ENCODE peak calls at places on chromosomes 12 and 14, in six cellular contexts. E, J, K, S, C and B are unnamed samples. For H3K36me3, the result is how much of the 10 kb centered on the place peaks cover.

GRCh38 chr12:121452356-121453021 is 52.6 kb downstream of the RNF34 start:
- DNase-seq in E (no peak), J (no peak), K (no peak), S (no peak), C (no peak), B (no peak)

GRCh38 chr12:103279444-103279843 is 216.3 kb downstream of the C12orf42 start:
- DNase-seq in E (no peak), J (no peak), K (no peak), S (no peak), C (no peak), B (no peak)

GRCh38 chr14:105889666-105890473 is 363.5 kb downstream of the TMEM121 start:
- DNase-seq in E (no peak), J (no peak), K (no peak), S (peak), C (no peak), B (no peak)

GRCh38 chr14:75794615-75795038 is 133.6 kb downstream of the TTLL5 start:
- DNase-seq in E (no peak), J (no peak), K (no peak), S (no peak), C (no peak), B (no peak)

GRCh38 chr14:33457021-33457420 is 493.9 kb downstream of the EGLN3 start:
- DNase-seq in E (no peak), J (no peak), K (no peak), S (no peak), C (no peak), B (no peak)

GRCh38 chr12:31728289-31728916 is 418 bp downstream of the AMN1 start:
- DNase-seq in E (peak), J (peak), K (no peak), S (no peak), C (peak), B (no peak)

GRCh38 chr14:49636866-49637265 is 1.8 kb upstream of the DNAAF2 start:
- DNase-seq in E (no peak), J (no peak), K (no peak), S (no peak), C (no peak), B (no peak)

GRCh38 chr14:90489306-90489705 is 92.5 kb downstream of the CALM1 start:
- DNase-seq in E (no peak), J (no peak), K (no peak), S (no peak), C (peak), B (no peak)

GRCh38 chr14:90553921-90554336 is 157.1 kb downstream of the CALM1 start:
- DNase-seq in E (no peak), J (no peak), K (no peak), S (no peak), C (no peak), B (no peak)

GRCh38 chr14:20680843-20681347 is 3.5 kb upstream of the RNASE4 start:
- DNase-seq in E (no peak), J (peak), K (peak), S (no peak), C (no peak), B (peak)

DNA sequence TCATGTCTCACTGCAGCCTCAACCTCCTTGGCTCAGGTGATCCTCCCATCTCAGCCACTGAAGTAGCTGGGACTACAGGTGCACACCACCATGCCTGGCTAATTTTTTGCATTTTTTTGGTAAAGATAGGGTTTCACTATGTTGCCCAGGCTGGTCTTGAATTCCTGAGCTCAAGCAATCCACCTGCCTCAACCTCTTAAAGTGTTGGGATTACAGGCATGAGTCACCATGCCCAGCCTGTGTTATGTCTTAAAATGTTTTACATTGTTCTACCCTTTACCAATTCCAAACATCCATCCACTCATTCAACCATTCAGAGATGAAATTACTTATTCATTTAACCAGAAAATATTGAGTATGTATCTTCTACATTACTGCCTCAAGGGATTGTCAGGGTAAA is 111.6 kb upstream of the BTG1 start:
- DNase-seq in E (no peak), J (no peak), K (no peak), S (no peak), C (no peak), B (no peak)
- H3K36me3 ChIP-seq in E (under half), J (under half), K (under half), S (under half), C (under half), B (under half)

GRCh38 chr12:39920222-39920621 is 185.7 kb downstream of the SLC2A13 start:
- DNase-seq in E (no peak), J (no peak), K (no peak), S (no peak), C (no peak), B (no peak)
- H3K4me3 ChIP-seq in E (no peak), J (no peak), K (no peak), S (no peak), C (no peak), B (no peak)

DNA sequence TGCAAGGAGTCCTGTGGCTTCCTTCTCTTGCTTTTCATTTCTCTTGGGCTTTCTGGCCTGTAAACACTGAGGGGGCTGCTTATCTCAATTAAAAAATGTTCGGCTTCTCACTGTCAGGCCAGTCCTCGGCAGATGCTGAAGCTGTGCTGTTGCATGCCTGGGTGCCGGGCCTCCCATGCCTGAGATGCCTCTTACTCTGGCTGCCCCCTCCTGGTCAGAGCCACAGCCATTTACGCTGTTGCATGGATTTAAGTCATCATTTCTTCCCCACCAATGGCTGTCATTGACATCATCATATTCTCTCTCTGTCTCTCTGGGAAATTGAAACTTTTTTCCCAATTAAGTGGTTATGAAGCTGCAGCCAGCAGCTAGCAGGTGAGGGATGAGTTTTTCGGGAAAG is 53.7 kb downstream of the FOXN4 start:
- DNase-seq in E (no peak), J (no peak), K (no peak), S (no peak), C (no peak), B (no peak)
- TF ChIP-seq CTCF in E (no peak), J (no peak), K (no peak), S (no peak), C (peak), B (no peak)

GRCh38 chr14:50744242-50744641 is 76.1 kb upstream of the SAV1 start:
- DNase-seq in E (no peak), J (no peak), K (no peak), S (no peak), C (no peak), B (no peak)
- H3K36me3 ChIP-seq in E (under half), J (half or more), K (under half), S (half or more), C (under half), B (under half)

GRCh38 chr12:9730011-9730410 is 2.9 kb downstream of the CLECL1 start:
- DNase-seq in E (no peak), J (no peak), K (no peak), S (no peak), C (no peak), B (no peak)
- H3K4me3 ChIP-seq in E (no peak), J (no peak), K (no peak), S (no peak), C (no peak), B (no peak)

GRCh38 chr14:99426265-99426664 is 54.4 kb downstream of the SETD3 start:
- DNase-seq in E (no peak), J (no peak), K (no peak), S (no peak), C (no peak), B (no peak)

GRCh38 chr14:99427632-99428315 is 52.9 kb downstream of the SETD3 start:
- DNase-seq in E (peak), J (no peak), K (no peak), S (no peak), C (no peak), B (no peak)

GRCh38 chr14:99432491-99432890 is 48.2 kb downstream of the SETD3 start:
- DNase-seq in E (no peak), J (no peak), K (no peak), S (no peak), C (no peak), B (no peak)

GRCh38 chr14:99426796-99427346 is 53.8 kb downstream of the SETD3 start:
- DNase-seq in E (no peak), J (no peak), K (no peak), S (no peak), C (no peak), B (no peak)

DNA sequence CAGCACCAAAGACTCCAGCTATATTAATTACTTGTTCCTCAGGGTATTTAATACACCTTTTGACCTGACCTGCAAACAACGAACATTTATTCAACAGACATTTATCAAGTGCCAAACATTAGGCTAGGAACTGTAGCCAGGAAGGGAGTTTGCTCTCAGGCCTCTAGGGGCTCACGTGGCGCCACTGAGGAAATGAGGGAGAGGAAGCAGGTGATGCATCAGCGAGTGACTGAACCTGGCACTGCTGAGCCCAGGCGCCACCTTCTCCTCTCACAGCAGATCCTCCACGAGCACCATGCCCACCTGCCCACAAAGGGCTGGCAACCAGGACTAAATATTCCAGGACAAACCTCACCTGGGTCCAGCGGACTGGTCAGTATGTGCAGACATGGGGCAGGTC is 50.2 kb downstream of the SETD3 start:
- DNase-seq in E (peak), J (peak), K (no peak), S (no peak), C (peak), B (no peak)
- TF ChIP-seq CTCF in E (no peak), J (peak), K (peak), S (no peak), C (peak), B (peak)

GRCh38 chr14:64217318-64217717 is 76.9 kb downstream of the ESR2 start:
- DNase-seq in E (no peak), J (no peak), K (no peak), S (no peak), C (no peak), B (no peak)

GRCh38 chr14:64215274-64215673 is 78.9 kb downstream of the ESR2 start:
- DNase-seq in E (no peak), J (no peak), K (no peak), S (no peak), C (no peak), B (no peak)

GRCh38 chr14:64213853-64214570 is 80.2 kb downstream of the ESR2 start:
- DNase-seq in E (peak), J (no peak), K (no peak), S (no peak), C (no peak), B (no peak)

GRCh38 chr14:64217747-64218146 is 76.4 kb downstream of the ESR2 start:
- DNase-seq in E (no peak), J (no peak), K (no peak), S (no peak), C (no peak), B (no peak)

DNA sequence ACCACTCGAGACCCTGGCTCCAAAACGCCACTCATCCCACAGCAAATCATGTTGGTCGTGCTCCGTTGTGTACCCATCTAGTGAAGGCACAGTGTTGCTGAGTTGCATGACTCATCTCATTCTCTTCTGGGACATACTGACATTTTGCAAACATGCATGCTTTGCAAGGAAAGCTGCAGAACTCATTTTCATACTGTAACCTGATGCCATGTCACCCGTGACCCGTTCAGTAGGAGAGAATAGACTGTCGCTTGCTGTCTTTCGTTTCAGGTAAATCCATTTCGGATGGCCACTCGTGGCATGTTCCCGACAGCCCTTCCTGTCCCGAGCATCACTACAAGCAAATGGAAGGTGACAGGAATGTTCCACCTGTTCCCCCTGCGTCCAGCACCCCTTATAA is 78.2 kb downstream of the ESR2 start:
- DNase-seq in E (no peak), J (no peak), K (no peak), S (no peak), C (no peak), B (no peak)
- H3K36me3 ChIP-seq in E (under half), J (half or more), K (under half), S (half or more), C (under half), B (under half)

DNA sequence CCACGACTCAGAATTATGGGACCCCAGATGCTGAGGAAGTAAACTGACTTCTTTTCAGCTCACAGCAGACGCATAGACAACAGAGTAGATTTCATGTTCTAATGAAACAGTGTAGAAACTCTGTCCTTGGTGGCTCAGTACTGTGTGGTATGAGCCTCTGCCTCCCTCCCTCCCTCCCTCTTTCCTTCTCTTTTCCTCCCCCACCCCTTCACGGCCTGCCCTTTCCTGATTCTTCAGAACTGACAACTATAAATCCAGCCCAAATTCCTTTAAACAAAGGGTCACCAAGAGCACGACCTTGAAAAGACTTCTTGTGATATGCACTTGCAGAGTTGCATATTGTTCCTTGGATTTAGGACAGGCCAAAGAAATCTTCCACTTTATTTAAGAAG is 163.9 kb downstream of the ETV6 start:
- DNase-seq in E (no peak), J (no peak), K (no peak), S (no peak), C (no peak), B (no peak)
- H3K4me3 ChIP-seq in E (no peak), J (peak), K (peak), S (peak), C (no peak), B (peak)